ENCODE peak calls at places on chromosomes 4 and X, in five cellular contexts. W, K, G, U and B are unnamed samples.

GRCh38 chr4:110515676-110516075 is 39.7 kb downstream of the ENPEP start:
- DNase-seq in U (no peak), G (no peak), K (no peak), W (no peak), B (no peak)

GRCh38 chr4:117949621-117950020 is 84.7 kb upstream of the NDST3 start:
- DNase-seq in G (no peak), W (no peak), K (no peak), U (no peak), B (no peak)

GRCh38 chr4:123497328-123497727 is 100.7 kb downstream of the SPRY1 start:
- DNase-seq in K (no peak), U (no peak), W (no peak), G (no peak), B (no peak)

GRCh38 chrX:136880003-136880451 is 498 bp downstream of the RBMX start:
- DNase-seq in K (no peak), G (no peak), W (peak), U (peak), B (no peak)

GRCh38 chrX:147978931-147979330 is 2.2 kb upstream of the FMR1NB start:
- DNase-seq in U (no peak), W (no peak), K (no peak), G (peak), B (no peak)

GRCh38 chr4:122900314-122900713 is 22.1 kb downstream of the NUDT6 start:
- DNase-seq in K (no peak), U (no peak), W (no peak), G (no peak), B (no peak)

GRCh38 chr4:145938618-145939177 is at the start of gene ZNF827:
- DNase-seq in G (no peak), K (no peak), U (peak), W (peak), B (peak)

GRCh38 chr4:51906167-51906647 is 63.3 kb downstream of the DCUN1D4 start:
- DNase-seq in W (no peak), U (no peak), K (no peak), G (no peak), B (no peak)

GRCh38 chr4:41360911-41361830 is 104.4 kb downstream of the UCHL1 start:
- DNase-seq in G (no peak), U (no peak), W (no peak), K (no peak), B (no peak)

GRCh38 chr4:150258569-150258968 is 180.3 kb downstream of the DCLK2 start:
- DNase-seq in G (no peak), U (no peak), W (no peak), K (no peak), B (no peak)

GRCh38 chr4:36332782-36333131 is 51.3 kb downstream of the DTHD1 start:
- DNase-seq in U (no peak), G (no peak), W (no peak), K (no peak), B (no peak)

GRCh38 chr4:176717237-176717636 is 75.5 kb downstream of the VEGFC start:
- DNase-seq in K (no peak), G (no peak), U (no peak), W (no peak), B (no peak)

GRCh38 chr4:17846256-17846655 is 35.5 kb downstream of the NCAPG start:
- DNase-seq in G (no peak), U (no peak), K (no peak), W (no peak), B (no peak)

GRCh38 chrX:132063862-132064261 is 40.8 kb downstream of the STK26 start:
- DNase-seq in K (no peak), U (no peak), W (no peak), G (no peak), B (no peak)

GRCh38 chrX:47900833-47901232 is 64.1 kb downstream of the ZNF81 start:
- DNase-seq in K (no peak), G (no peak), W (no peak), U (no peak), B (no peak)

GRCh38 chr4:138773321-138773720 is 242.3 kb upstream of the NOCT start:
- DNase-seq in W (no peak), U (no peak), G (no peak), K (no peak), B (no peak)

GRCh38 chr4:86961605-86962295 is 26.9 kb downstream of the AFF1 start:
- DNase-seq in K (no peak), W (no peak), U (no peak), G (peak), B (peak)